ENCODE peak calls at places on chromosome 16, in ten cellular contexts. One of them, this sample, is unnamed.

GRCh38 chr16:86899757-86900156 is 321.4 kb downstream of the FOXL1 start:
- DNase-seq in upper lobe of right lung: no peak
- DNase-seq in PC-3: peak
- DNase-seq in WERI-Rb-1: no peak
- DNase-seq in A549: peak
- DNase-seq in body of pancreas: no peak
- DNase-seq in cardiac muscle cell: peak
- DNase-seq in transverse colon: no peak
- DNase-seq in IMR-90: peak
- DNase-seq in colonic mucosa: no peak
- DNase-seq in this sample: no peak

GRCh38 chr16:65570261-65570660 is 448.4 kb upstream of the CDH11 start:
- DNase-seq in PC-3: no peak
- DNase-seq in IMR-90: no peak
- DNase-seq in upper lobe of right lung: no peak
- DNase-seq in transverse colon: no peak
- DNase-seq in WERI-Rb-1: no peak
- DNase-seq in cardiac muscle cell: peak
- DNase-seq in colonic mucosa: no peak
- DNase-seq in body of pancreas: no peak
- DNase-seq in A549: no peak
- DNase-seq in this sample: no peak

GRCh38 chr16:4378202-4378666 is 6.6 kb downstream of the VASN start:
- DNase-seq in WERI-Rb-1: no peak
- DNase-seq in colonic mucosa: no peak
- DNase-seq in A549: no peak
- DNase-seq in upper lobe of right lung: no peak
- DNase-seq in transverse colon: no peak
- DNase-seq in PC-3: no peak
- DNase-seq in body of pancreas: no peak
- DNase-seq in cardiac muscle cell: no peak
- DNase-seq in IMR-90: no peak
- DNase-seq in this sample: no peak

GRCh38 chr16:50671644-50672260 is 9.4 kb downstream of the SNX20 start:
- DNase-seq in WERI-Rb-1: peak
- DNase-seq in transverse colon: no peak
- DNase-seq in A549: peak
- DNase-seq in PC-3: peak
- DNase-seq in colonic mucosa: peak
- DNase-seq in IMR-90: peak
- DNase-seq in upper lobe of right lung: no peak
- DNase-seq in cardiac muscle cell: peak
- DNase-seq in body of pancreas: no peak
- DNase-seq in this sample: no peak

GRCh38 chr16:138049-138417 is 440 bp downstream of the NPRL3 start:
- DNase-seq in IMR-90: no peak
- DNase-seq in A549: no peak
- DNase-seq in upper lobe of right lung: peak
- DNase-seq in PC-3: no peak
- DNase-seq in body of pancreas: peak
- DNase-seq in colonic mucosa: no peak
- DNase-seq in WERI-Rb-1: peak
- DNase-seq in transverse colon: no peak
- DNase-seq in cardiac muscle cell: peak
- DNase-seq in this sample: no peak

GRCh38 chr16:30775381-30776099 is 11.5 kb downstream of the ZNF629 start:
- DNase-seq in IMR-90: peak
- DNase-seq in transverse colon: peak
- DNase-seq in body of pancreas: peak
- DNase-seq in colonic mucosa: peak
- DNase-seq in WERI-Rb-1: peak
- DNase-seq in cardiac muscle cell: peak
- DNase-seq in A549: peak
- DNase-seq in PC-3: peak
- DNase-seq in upper lobe of right lung: peak
- DNase-seq in this sample: peak

GRCh38 chr16:13453938-13454553 is 465.9 kb upstream of the ERCC4 start:
- DNase-seq in PC-3: peak
- DNase-seq in body of pancreas: peak
- DNase-seq in IMR-90: no peak
- DNase-seq in WERI-Rb-1: peak
- DNase-seq in transverse colon: peak
- DNase-seq in cardiac muscle cell: no peak
- DNase-seq in upper lobe of right lung: no peak
- DNase-seq in colonic mucosa: peak
- DNase-seq in A549: peak
- DNase-seq in this sample: no peak

GRCh38 chr16:21720533-21720932 is 56.8 kb downstream of the OTOA start:
- DNase-seq in upper lobe of right lung: no peak
- DNase-seq in body of pancreas: no peak
- DNase-seq in IMR-90: no peak
- DNase-seq in colonic mucosa: no peak
- DNase-seq in transverse colon: no peak
- DNase-seq in PC-3: no peak
- DNase-seq in A549: no peak
- DNase-seq in cardiac muscle cell: no peak
- DNase-seq in WERI-Rb-1: no peak
- DNase-seq in this sample: no peak

GRCh38 chr16:964696-965395 is 5.9 kb downstream of the LMF1 start:
- DNase-seq in A549: no peak
- DNase-seq in body of pancreas: no peak
- DNase-seq in cardiac muscle cell: no peak
- DNase-seq in colonic mucosa: peak
- DNase-seq in IMR-90: no peak
- DNase-seq in transverse colon: peak
- DNase-seq in WERI-Rb-1: no peak
- DNase-seq in upper lobe of right lung: peak
- DNase-seq in PC-3: peak
- DNase-seq in this sample: no peak

GRCh38 chr16:67719778-67720144 is 645 bp upstream of the GFOD2 start:
- DNase-seq in PC-3: no peak
- DNase-seq in IMR-90: peak
- DNase-seq in body of pancreas: peak
- DNase-seq in WERI-Rb-1: peak
- DNase-seq in cardiac muscle cell: peak
- DNase-seq in colonic mucosa: peak
- DNase-seq in A549: peak
- DNase-seq in transverse colon: peak
- DNase-seq in upper lobe of right lung: peak
- DNase-seq in this sample: no peak

DNA sequence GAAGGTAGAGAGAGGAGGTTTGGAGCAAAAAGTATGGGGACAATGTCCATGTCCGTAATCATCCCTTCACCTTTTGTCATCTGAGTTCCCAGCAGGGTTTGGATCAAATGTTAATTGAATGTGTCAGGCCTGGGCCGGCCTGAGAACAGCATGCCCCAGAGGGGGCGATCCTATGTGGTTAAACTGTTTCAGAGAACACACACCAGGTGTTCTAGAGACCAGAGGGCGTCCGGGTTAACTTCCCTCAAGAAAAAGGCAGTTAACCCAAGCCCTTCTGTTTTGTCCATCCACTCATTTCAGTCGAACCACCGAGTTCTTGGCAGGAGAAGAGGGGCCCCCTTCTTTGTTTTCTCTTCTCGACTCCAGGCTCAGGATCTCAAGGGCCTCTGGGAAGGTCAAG is 142.7 kb downstream of the IRX3 start:
- DNase-seq in PC-3: no peak
- DNase-seq in IMR-90: no peak
- DNase-seq in colonic mucosa: no peak
- DNase-seq in cardiac muscle cell: no peak
- DNase-seq in upper lobe of right lung: no peak
- DNase-seq in transverse colon: no peak
- DNase-seq in A549: no peak
- DNase-seq in WERI-Rb-1: no peak
- DNase-seq in body of pancreas: no peak
- DNase-seq in this sample: no peak
- H3K27ac ChIP-seq in PC-3: no peak
- H3K27ac ChIP-seq in IMR-90: no peak
- H3K27ac ChIP-seq in colonic mucosa: no peak
- H3K27ac ChIP-seq in cardiac muscle cell: no peak
- H3K27ac ChIP-seq in upper lobe of right lung: no peak
- H3K27ac ChIP-seq in transverse colon: no peak
- H3K27ac ChIP-seq in A549: no peak
- H3K27ac ChIP-seq in WERI-Rb-1: no peak
- H3K27ac ChIP-seq in body of pancreas: no peak
- H3K27ac ChIP-seq in this sample: no peak

GRCh38 chr16:71276589-71277334 is 12.4 kb downstream of the CMTR2 start:
- DNase-seq in transverse colon: no peak
- DNase-seq in WERI-Rb-1: no peak
- DNase-seq in colonic mucosa: no peak
- DNase-seq in PC-3: no peak
- DNase-seq in upper lobe of right lung: no peak
- DNase-seq in cardiac muscle cell: no peak
- DNase-seq in IMR-90: no peak
- DNase-seq in body of pancreas: no peak
- DNase-seq in A549: no peak
- DNase-seq in this sample: no peak

GRCh38 chr16:71273384-71273783 is 15.8 kb downstream of the CMTR2 start:
- DNase-seq in A549: no peak
- DNase-seq in WERI-Rb-1: no peak
- DNase-seq in cardiac muscle cell: no peak
- DNase-seq in PC-3: no peak
- DNase-seq in IMR-90: no peak
- DNase-seq in colonic mucosa: no peak
- DNase-seq in body of pancreas: no peak
- DNase-seq in upper lobe of right lung: no peak
- DNase-seq in transverse colon: no peak
- DNase-seq in this sample: no peak
- TF ChIP-seq CTCF in A549: no peak
- TF ChIP-seq CTCF in WERI-Rb-1: no peak
- TF ChIP-seq CTCF in cardiac muscle cell: no peak
- TF ChIP-seq CTCF in PC-3: no peak
- TF ChIP-seq CTCF in IMR-90: no peak
- TF ChIP-seq CTCF in colonic mucosa: no peak
- TF ChIP-seq CTCF in body of pancreas: no peak
- TF ChIP-seq CTCF in upper lobe of right lung: no peak
- TF ChIP-seq CTCF in transverse colon: no peak
- TF ChIP-seq CTCF in this sample: no peak

DNA sequence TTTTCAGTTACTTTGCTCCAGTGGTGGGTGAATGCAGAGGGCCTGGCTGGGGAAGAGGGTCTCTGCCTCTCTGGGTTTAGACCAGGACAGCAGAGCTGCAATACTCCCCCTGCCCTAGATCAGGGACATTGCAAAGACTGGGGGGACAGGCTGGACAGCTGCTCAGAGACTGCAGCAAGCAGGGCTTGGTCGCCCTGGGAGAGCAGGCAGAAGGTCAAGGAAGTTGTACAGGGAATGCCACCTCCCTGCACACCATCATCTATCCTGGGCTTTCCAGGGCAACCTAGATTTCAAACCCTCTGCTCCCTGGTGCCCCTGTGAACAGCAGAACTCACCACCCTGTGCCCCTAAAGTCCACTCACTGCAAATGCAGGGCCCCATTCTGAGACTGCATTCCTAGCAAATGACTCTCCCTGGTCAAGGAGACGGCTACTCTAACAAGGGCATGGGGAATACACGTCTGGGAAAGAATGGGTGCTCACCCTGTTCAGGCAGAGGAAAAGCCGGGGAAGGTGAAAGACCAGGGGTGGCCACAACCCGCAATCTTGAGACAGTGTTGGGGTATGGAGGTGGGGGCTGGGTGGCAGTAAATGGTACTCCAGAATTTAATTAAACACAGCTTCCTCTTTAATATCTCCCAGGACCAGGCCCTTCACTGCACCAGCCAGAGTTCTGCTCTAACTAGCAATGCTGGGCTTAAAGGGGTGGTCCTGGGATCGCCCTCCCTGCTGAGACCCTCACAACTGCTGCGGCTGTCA is 1.0 kb downstream of the KIFC3 start:
- DNase-seq in colonic mucosa: no peak
- DNase-seq in body of pancreas: no peak
- DNase-seq in transverse colon: no peak
- DNase-seq in WERI-Rb-1: no peak
- DNase-seq in PC-3: peak
- DNase-seq in cardiac muscle cell: peak
- DNase-seq in upper lobe of right lung: no peak
- DNase-seq in A549: peak
- DNase-seq in IMR-90: peak
- DNase-seq in this sample: no peak
- H3K4me3 ChIP-seq in colonic mucosa: peak
- H3K4me3 ChIP-seq in body of pancreas: no peak
- H3K4me3 ChIP-seq in transverse colon: peak
- H3K4me3 ChIP-seq in WERI-Rb-1: peak
- H3K4me3 ChIP-seq in PC-3: peak
- H3K4me3 ChIP-seq in cardiac muscle cell: peak
- H3K4me3 ChIP-seq in upper lobe of right lung: peak
- H3K4me3 ChIP-seq in A549: peak
- H3K4me3 ChIP-seq in IMR-90: peak
- H3K4me3 ChIP-seq in this sample: peak

GRCh38 chr16:87965973-87966667 is 14.9 kb downstream of the BANP start:
- DNase-seq in WERI-Rb-1: no peak
- DNase-seq in A549: no peak
- DNase-seq in transverse colon: no peak
- DNase-seq in cardiac muscle cell: peak
- DNase-seq in body of pancreas: no peak
- DNase-seq in upper lobe of right lung: no peak
- DNase-seq in PC-3: no peak
- DNase-seq in colonic mucosa: no peak
- DNase-seq in IMR-90: peak
- DNase-seq in this sample: no peak

GRCh38 chr16:87963400-87963799 is 12.2 kb downstream of the BANP start:
- DNase-seq in IMR-90: peak
- DNase-seq in upper lobe of right lung: no peak
- DNase-seq in cardiac muscle cell: peak
- DNase-seq in colonic mucosa: no peak
- DNase-seq in WERI-Rb-1: no peak
- DNase-seq in transverse colon: no peak
- DNase-seq in body of pancreas: no peak
- DNase-seq in A549: no peak
- DNase-seq in PC-3: peak
- DNase-seq in this sample: no peak

GRCh38 chr16:87964049-87964448 is 12.8 kb downstream of the BANP start:
- DNase-seq in PC-3: no peak
- DNase-seq in IMR-90: no peak
- DNase-seq in A549: no peak
- DNase-seq in transverse colon: no peak
- DNase-seq in colonic mucosa: no peak
- DNase-seq in cardiac muscle cell: no peak
- DNase-seq in body of pancreas: no peak
- DNase-seq in WERI-Rb-1: no peak
- DNase-seq in upper lobe of right lung: no peak
- DNase-seq in this sample: no peak

GRCh38 chr16:87966685-87967185 is 15.5 kb downstream of the BANP start:
- DNase-seq in upper lobe of right lung: no peak
- DNase-seq in WERI-Rb-1: no peak
- DNase-seq in body of pancreas: no peak
- DNase-seq in transverse colon: peak
- DNase-seq in colonic mucosa: peak
- DNase-seq in PC-3: no peak
- DNase-seq in IMR-90: no peak
- DNase-seq in A549: no peak
- DNase-seq in cardiac muscle cell: no peak
- DNase-seq in this sample: no peak

DNA sequence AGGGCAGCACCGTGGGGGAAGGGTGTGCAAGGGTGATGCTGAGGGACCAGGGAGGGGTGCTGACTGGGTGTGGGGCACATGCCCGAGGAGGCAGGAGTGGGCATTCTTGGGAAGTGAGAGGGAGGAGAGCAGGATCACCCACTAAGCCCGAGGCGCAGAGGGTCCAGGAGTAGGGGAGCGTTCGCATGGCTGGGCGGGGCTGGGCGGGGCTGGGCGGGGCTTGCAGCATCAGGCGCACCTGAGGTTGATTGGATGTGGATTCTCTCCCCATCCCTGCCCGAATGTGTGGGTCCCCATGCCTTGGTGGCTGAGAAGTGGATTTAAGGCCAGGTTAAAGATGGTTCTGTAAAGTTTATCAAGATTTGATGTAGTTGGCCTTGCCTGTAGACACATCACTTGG is 14.2 kb downstream of the BANP start:
- DNase-seq in upper lobe of right lung: no peak
- DNase-seq in IMR-90: no peak
- DNase-seq in A549: no peak
- DNase-seq in colonic mucosa: no peak
- DNase-seq in WERI-Rb-1: no peak
- DNase-seq in PC-3: no peak
- DNase-seq in body of pancreas: no peak
- DNase-seq in cardiac muscle cell: no peak
- DNase-seq in transverse colon: no peak
- DNase-seq in this sample: no peak
- H3K27ac ChIP-seq in upper lobe of right lung: peak
- H3K27ac ChIP-seq in IMR-90: no peak
- H3K27ac ChIP-seq in A549: no peak
- H3K27ac ChIP-seq in colonic mucosa: no peak
- H3K27ac ChIP-seq in WERI-Rb-1: no peak
- H3K27ac ChIP-seq in PC-3: no peak
- H3K27ac ChIP-seq in body of pancreas: peak
- H3K27ac ChIP-seq in cardiac muscle cell: no peak
- H3K27ac ChIP-seq in transverse colon: peak
- H3K27ac ChIP-seq in this sample: no peak